ENCODE peak calls at places on chromosomes 3 and 15, in five cellular contexts. One of them, this sample, is unnamed.

GRCh38 chr3:117548600-117548999 is 839.0 kb downstream of the TUSC7 start:
- DNase-seq in GM13977: no peak
- DNase-seq in MCF 10A: no peak
- DNase-seq in nephron progenitor cell: no peak
- DNase-seq in tibial nerve: no peak
- DNase-seq in this sample: no peak

GRCh38 chr3:13880811-13881156 is 913 bp upstream of the WNT7A start:
- DNase-seq in MCF 10A: no peak
- DNase-seq in GM13977: no peak
- DNase-seq in nephron progenitor cell: no peak
- DNase-seq in tibial nerve: no peak
- DNase-seq in this sample: no peak

GRCh38 chr15:57503051-57503702 is 88.5 kb upstream of the MYZAP start:
- DNase-seq in MCF 10A: peak; percentile 11
- DNase-seq in nephron progenitor cell: no peak
- DNase-seq in tibial nerve: no peak
- DNase-seq in GM13977: no peak
- DNase-seq in this sample: no peak

GRCh38 chr3:119469378-119470189 is 821 bp downstream of the POGLUT1 start:
- DNase-seq in tibial nerve: no peak
- DNase-seq in GM13977: peak; percentile 41
- DNase-seq in MCF 10A: no peak
- DNase-seq in nephron progenitor cell: no peak
- DNase-seq in this sample: peak; percentile 25

GRCh38 chr3:172135185-172135584 is 95.8 kb downstream of the FNDC3B start:
- DNase-seq in nephron progenitor cell: no peak
- DNase-seq in tibial nerve: no peak
- DNase-seq in MCF 10A: no peak
- DNase-seq in GM13977: no peak
- DNase-seq in this sample: no peak

GRCh38 chr3:183892610-183893214 is 8.0 kb upstream of the PARL start:
- DNase-seq in MCF 10A: no peak
- DNase-seq in tibial nerve: no peak
- DNase-seq in nephron progenitor cell: no peak
- DNase-seq in GM13977: no peak
- DNase-seq in this sample: no peak

GRCh38 chr15:67941643-67942315 is 101.9 kb upstream of the RNU6-1 start:
- DNase-seq in tibial nerve: no peak
- DNase-seq in MCF 10A: peak; percentile 79
- DNase-seq in nephron progenitor cell: no peak
- DNase-seq in GM13977: no peak
- DNase-seq in this sample: no peak

GRCh38 chr3:4633078-4634004 is 140.2 kb downstream of the ITPR1 start:
- DNase-seq in nephron progenitor cell: peak; percentile 25
- DNase-seq in tibial nerve: no peak
- DNase-seq in MCF 10A: peak; percentile 63
- DNase-seq in GM13977: peak; percentile 62
- DNase-seq in this sample: peak; percentile 68

GRCh38 chr3:150599611-150600297 is 3.4 kb upstream of the SELENOT start:
- DNase-seq in GM13977: no peak
- DNase-seq in MCF 10A: peak; percentile 20
- DNase-seq in tibial nerve: no peak
- DNase-seq in nephron progenitor cell: no peak
- DNase-seq in this sample: peak; percentile 30

GRCh38 chr3:46861996-46862688 is 1.1 kb downstream of the MYL3 start:
- DNase-seq in GM13977: no peak
- DNase-seq in nephron progenitor cell: no peak
- DNase-seq in MCF 10A: no peak
- DNase-seq in tibial nerve: peak; percentile 4
- DNase-seq in this sample: no peak

GRCh38 chr3:58948018-58948417 is 101.8 kb downstream of the CFAP20DC start:
- DNase-seq in nephron progenitor cell: no peak
- DNase-seq in GM13977: no peak
- DNase-seq in MCF 10A: no peak
- DNase-seq in tibial nerve: no peak
- DNase-seq in this sample: no peak

GRCh38 chr3:64166584-64167155 is 58.6 kb downstream of the PRICKLE2 start:
- DNase-seq in nephron progenitor cell: no peak
- DNase-seq in MCF 10A: no peak
- DNase-seq in GM13977: no peak
- DNase-seq in tibial nerve: no peak
- DNase-seq in this sample: no peak

GRCh38 chr15:29693225-29693624 is 129.0 kb downstream of the TJP1 start:
- DNase-seq in MCF 10A: no peak
- DNase-seq in GM13977: no peak
- DNase-seq in nephron progenitor cell: no peak
- DNase-seq in tibial nerve: no peak
- DNase-seq in this sample: no peak

GRCh38 chr3:5126586-5126985 is 4.5 kb downstream of the ARL8B start:
- DNase-seq in nephron progenitor cell: no peak
- DNase-seq in MCF 10A: peak; percentile 42
- DNase-seq in GM13977: no peak
- DNase-seq in tibial nerve: no peak
- DNase-seq in this sample: no peak

GRCh38 chr3:43011638-43012037 is 32.5 kb downstream of the GASK1A start:
- DNase-seq in nephron progenitor cell: no peak
- DNase-seq in MCF 10A: no peak
- DNase-seq in tibial nerve: no peak
- DNase-seq in GM13977: no peak
- DNase-seq in this sample: no peak

GRCh38 chr3:31636063-31636462 is 103.3 kb downstream of the STT3B start:
- DNase-seq in MCF 10A: no peak
- DNase-seq in tibial nerve: no peak
- DNase-seq in nephron progenitor cell: no peak
- DNase-seq in GM13977: no peak
- DNase-seq in this sample: no peak

GRCh38 chr3:9770276-9770812 is 597 bp upstream of the CAMK1 start:
- DNase-seq in MCF 10A: peak; percentile 30
- DNase-seq in nephron progenitor cell: no peak
- DNase-seq in GM13977: no peak
- DNase-seq in tibial nerve: peak; percentile 85
- DNase-seq in this sample: no peak

GRCh38 chr3:162302983-162303624 is 806.5 kb downstream of the OTOL1 start:
- DNase-seq in GM13977: no peak
- DNase-seq in tibial nerve: no peak
- DNase-seq in nephron progenitor cell: no peak
- DNase-seq in MCF 10A: no peak
- DNase-seq in this sample: no peak

GRCh38 chr3:138834359-138835176 is at the start of gene PIK3CB:
- DNase-seq in GM13977: peak; percentile 94
- DNase-seq in tibial nerve: peak; percentile 73
- DNase-seq in nephron progenitor cell: peak; percentile 95
- DNase-seq in MCF 10A: peak; percentile 85
- DNase-seq in this sample: peak; percentile 92

DNA sequence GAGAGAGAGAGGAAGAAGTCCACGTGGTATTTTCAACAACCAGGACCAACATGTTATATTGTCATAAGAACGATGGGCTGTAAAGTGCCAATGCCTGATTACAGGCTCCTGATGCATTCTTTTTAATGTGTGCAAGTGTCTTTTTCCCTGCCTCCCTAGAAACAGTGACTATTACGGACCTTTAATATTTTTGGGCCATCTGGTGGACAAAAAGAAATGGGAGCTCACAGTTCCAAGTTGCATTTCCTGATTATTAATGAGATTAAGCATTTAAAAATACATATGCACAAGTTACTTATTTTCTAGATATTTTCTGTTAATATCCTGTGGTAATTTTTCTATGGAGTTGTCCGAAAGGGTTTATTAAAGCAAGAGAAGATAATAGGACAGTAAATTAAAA is 530.2 kb downstream of the NR2F2 start:
- DNase-seq in MCF 10A: no peak
- DNase-seq in GM13977: no peak
- DNase-seq in tibial nerve: no peak
- DNase-seq in nephron progenitor cell: no peak
- DNase-seq in this sample: no peak
- TF ChIP-seq CTCF in MCF 10A: no peak
- TF ChIP-seq CTCF in GM13977: no peak
- TF ChIP-seq CTCF in tibial nerve: no peak
- TF ChIP-seq CTCF in nephron progenitor cell: no peak
- TF ChIP-seq CTCF in this sample: no peak

DNA sequence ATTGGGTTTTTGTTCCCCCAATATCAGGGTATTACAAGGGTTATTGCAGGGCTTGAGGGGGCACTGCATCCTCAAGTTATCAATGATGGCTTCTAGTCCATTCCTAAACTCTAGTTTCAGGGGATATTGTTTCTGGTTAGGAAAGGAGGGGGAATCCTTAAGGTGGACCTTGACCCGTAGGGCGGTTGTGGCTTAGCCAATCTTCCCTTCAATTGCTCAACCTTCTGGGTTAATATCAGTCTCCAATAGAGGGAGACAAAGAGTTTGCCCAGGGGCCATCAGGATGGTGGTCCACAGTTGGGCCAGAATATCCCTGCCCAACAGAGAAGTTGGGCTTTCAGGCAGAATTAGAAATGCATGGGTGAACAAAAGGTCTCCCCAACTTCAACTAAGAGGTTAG is 214.9 kb downstream of the BCHE start:
- DNase-seq in MCF 10A: no peak
- DNase-seq in GM13977: no peak
- DNase-seq in nephron progenitor cell: no peak
- DNase-seq in tibial nerve: no peak
- DNase-seq in this sample: no peak
- TF ChIP-seq CTCF in MCF 10A: no peak
- TF ChIP-seq CTCF in GM13977: no peak
- TF ChIP-seq CTCF in nephron progenitor cell: no peak
- TF ChIP-seq CTCF in tibial nerve: no peak
- TF ChIP-seq CTCF in this sample: no peak

GRCh38 chr3:185069583-185070030 is 83.3 kb downstream of the C3orf70 start:
- DNase-seq in tibial nerve: no peak
- DNase-seq in GM13977: no peak
- DNase-seq in nephron progenitor cell: peak; percentile 57
- DNase-seq in MCF 10A: no peak
- DNase-seq in this sample: no peak
- TF ChIP-seq CTCF in tibial nerve: no peak
- TF ChIP-seq CTCF in GM13977: no peak
- TF ChIP-seq CTCF in nephron progenitor cell: peak; percentile 29
- TF ChIP-seq CTCF in MCF 10A: no peak
- TF ChIP-seq CTCF in this sample: no peak

DNA sequence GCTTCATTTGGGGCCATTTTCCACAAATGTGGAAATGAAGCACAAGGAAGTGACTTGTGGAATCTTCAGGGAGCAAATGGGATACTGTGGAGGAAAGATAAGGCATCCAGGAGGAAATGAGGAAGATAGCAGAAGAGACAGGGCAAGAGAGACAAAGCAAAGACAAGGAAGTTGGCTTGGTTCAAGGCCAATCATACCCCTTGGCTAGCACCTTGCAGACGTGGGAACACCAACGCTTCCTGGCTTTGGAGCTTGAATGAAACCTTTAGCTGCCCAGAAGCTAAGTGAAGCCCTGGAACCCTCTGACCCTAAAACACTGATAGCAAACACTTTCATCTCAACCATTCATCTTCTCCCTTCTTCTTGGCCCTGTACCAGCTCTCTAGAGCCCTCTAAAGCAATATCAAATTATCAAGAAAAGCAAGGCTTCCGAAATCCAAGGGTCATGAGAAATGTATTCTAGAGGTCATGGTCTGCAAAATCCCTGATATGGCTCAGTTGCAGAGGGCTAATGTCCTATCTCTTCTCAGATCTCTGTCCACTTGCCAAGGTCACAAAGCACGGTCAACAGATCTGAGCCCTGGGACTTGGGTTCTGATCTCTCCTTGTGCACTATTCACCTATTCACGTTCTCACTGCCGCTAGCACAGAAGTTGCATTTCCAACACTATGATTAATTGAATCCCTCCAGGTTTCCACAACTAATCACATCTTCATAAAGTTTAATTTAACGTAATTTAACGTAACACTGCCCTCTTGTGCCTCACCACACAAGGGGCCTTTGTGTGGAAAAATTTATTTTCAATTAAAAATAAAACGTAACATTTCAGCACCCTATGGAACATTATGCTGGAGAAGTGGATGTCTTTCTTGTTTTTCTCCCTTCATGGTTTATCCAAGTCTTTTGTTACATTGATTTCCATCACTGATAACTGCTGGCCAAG is 557.6 kb upstream of the ADAMTS9 start:
- DNase-seq in MCF 10A: peak; percentile 14
- DNase-seq in GM13977: no peak
- DNase-seq in tibial nerve: no peak
- DNase-seq in nephron progenitor cell: no peak
- DNase-seq in this sample: no peak
- TF ChIP-seq CTCF in MCF 10A: peak; percentile 53
- TF ChIP-seq CTCF in GM13977: no peak
- TF ChIP-seq CTCF in tibial nerve: peak; percentile 30
- TF ChIP-seq CTCF in nephron progenitor cell: no peak
- TF ChIP-seq CTCF in this sample: no peak

GRCh38 chr15:82393671-82394070 is 35.9 kb upstream of the GOLGA6L9 start:
- DNase-seq in GM13977: no peak
- DNase-seq in nephron progenitor cell: no peak
- DNase-seq in MCF 10A: no peak
- DNase-seq in tibial nerve: no peak
- DNase-seq in this sample: no peak
- TF ChIP-seq CTCF in GM13977: no peak
- TF ChIP-seq CTCF in nephron progenitor cell: no peak
- TF ChIP-seq CTCF in MCF 10A: no peak
- TF ChIP-seq CTCF in tibial nerve: no peak
- TF ChIP-seq CTCF in this sample: no peak